ENCODE peak calls at places on chromosomes 6 and 20, in eight cellular contexts. Z, N, V, P, S, O, T and Q are unnamed samples.

GRCh38 chr6:100663219-100663863 is 198.6 kb upstream of the SIM1 start:
- DNase-seq in N (peak), T (peak), O (peak), S (no peak), P (no peak), Z (peak), V (no peak), Q (no peak)

GRCh38 chr6:71349976-71350615 is 61.5 kb downstream of the OGFRL1 start:
- DNase-seq in T (peak), O (peak), V (no peak), N (peak), P (peak), S (no peak), Z (no peak), Q (no peak)

GRCh38 chr6:151240861-151241642 is 1.3 kb downstream of the AKAP12 start:
- DNase-seq in Z (peak), O (peak), N (no peak), S (peak), V (peak), T (peak), P (peak), Q (no peak)

GRCh38 chr20:19277381-19277780 is 64.9 kb downstream of the SLC24A3 start:
- DNase-seq in V (no peak), N (no peak), P (no peak), S (no peak), Z (no peak), O (no peak), T (no peak), Q (no peak)

GRCh38 chr6:35960192-35960591 is 39.3 kb upstream of the SRPK1 start:
- DNase-seq in Z (no peak), S (no peak), V (no peak), P (no peak), O (peak), T (peak), N (no peak), Q (no peak)

GRCh38 chr6:44868905-44869304 is 459.2 kb upstream of the RUNX2 start:
- DNase-seq in V (no peak), T (no peak), N (no peak), S (no peak), O (no peak), Z (no peak), P (no peak), Q (no peak)

GRCh38 chr20:4683261-4683660 is 38.4 kb upstream of the PRND start:
- DNase-seq in P (no peak), N (no peak), Z (no peak), S (no peak), V (no peak), O (no peak), T (no peak), Q (no peak)

GRCh38 chr6:166626177-166627038 is 643 bp downstream of the RPS6KA2 start:
- DNase-seq in P (peak), N (no peak), S (peak), V (peak), T (no peak), Z (peak), O (peak), Q (no peak)

GRCh38 chr6:149990672-149991402 is 27.1 kb downstream of the ULBP1 start:
- DNase-seq in O (no peak), V (no peak), N (no peak), P (no peak), Z (peak), S (no peak), T (no peak), Q (no peak)

GRCh38 chr6:7086488-7086887 is 21.3 kb upstream of the RREB1 start:
- DNase-seq in N (no peak), Z (no peak), P (peak), T (no peak), S (peak), O (no peak), V (no peak), Q (no peak)

GRCh38 chr6:131954775-131955107 is 3.6 kb upstream of the CCN2 start:
- DNase-seq in N (no peak), P (no peak), S (peak), T (peak), O (peak), V (no peak), Z (peak), Q (no peak)

GRCh38 chr6:131733376-131734016 is 22.7 kb upstream of the CTAGE9 start:
- DNase-seq in S (no peak), O (peak), V (no peak), P (no peak), Z (no peak), T (peak), N (peak), Q (no peak)

GRCh38 chr6:37344308-37344707 is 9.5 kb upstream of the RNF8 start:
- DNase-seq in S (no peak), N (no peak), T (no peak), O (no peak), V (no peak), P (no peak), Z (no peak), Q (no peak)

GRCh38 chr6:10256113-10256690 is 158.7 kb downstream of the TFAP2A start:
- DNase-seq in V (no peak), P (no peak), N (no peak), O (peak), T (no peak), Z (peak), S (no peak), Q (no peak)

GRCh38 chr6:57822896-57823358 is 505.5 kb downstream of the PRIM2 start:
- DNase-seq in O (no peak), S (no peak), T (peak), P (no peak), Z (no peak), N (no peak), V (no peak), Q (no peak)

GRCh38 chr6:70982747-70983146 is 25.9 kb upstream of the B3GAT2 start:
- DNase-seq in V (no peak), T (no peak), S (no peak), Z (no peak), P (no peak), O (no peak), N (no peak), Q (no peak)

GRCh38 chr6:78101387-78101786 is 448.5 kb downstream of the MEI4 start:
- DNase-seq in O (no peak), Z (no peak), V (no peak), T (no peak), P (no peak), S (no peak), N (no peak), Q (no peak)

DNA sequence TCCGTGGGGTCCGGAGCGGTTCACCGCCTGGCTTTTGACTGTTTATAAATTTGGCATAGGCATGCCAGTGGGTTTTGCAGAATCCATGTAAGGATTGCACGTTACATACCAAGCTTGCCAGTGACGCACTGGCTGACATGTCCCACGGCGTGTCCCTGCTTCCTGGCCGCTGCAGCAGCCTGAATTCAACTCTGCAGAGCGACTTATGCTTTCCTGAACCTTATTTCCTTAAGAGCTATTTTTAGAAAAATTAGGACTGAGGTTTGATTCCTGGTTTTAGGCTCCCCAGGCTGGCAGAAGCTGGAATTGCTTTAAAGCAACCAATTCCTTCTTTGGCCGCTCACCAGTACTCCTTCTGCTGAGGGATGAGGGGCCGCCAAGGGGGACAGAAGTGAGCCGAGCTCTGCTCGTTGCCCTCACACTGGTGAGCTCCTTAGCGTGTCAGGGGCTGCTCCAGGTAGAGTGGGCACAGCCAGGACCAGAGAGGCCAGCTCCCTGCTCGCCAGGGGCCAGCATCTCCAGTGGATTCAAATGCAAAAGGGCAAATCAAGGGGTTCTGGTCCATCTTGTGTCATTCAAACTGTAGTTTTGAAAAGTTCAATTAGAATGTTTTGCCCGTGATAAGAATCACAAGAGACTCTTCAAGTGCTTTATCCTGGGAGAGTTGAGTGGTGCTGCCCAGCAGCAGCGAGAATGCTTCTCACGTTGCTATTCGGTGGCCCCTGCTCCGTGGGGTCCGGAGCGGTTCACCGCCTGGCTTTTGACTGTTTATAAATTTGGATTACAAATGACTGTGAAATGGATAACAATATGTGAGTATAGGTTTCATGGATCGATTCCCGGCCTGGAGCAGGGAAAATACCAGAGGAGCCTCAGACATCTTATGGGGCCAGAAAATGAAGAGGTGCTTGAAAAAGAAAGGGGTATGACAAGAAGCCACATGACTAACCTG is 17.5 kb upstream of the IRF4 start:
- DNase-seq in S (no peak), P (no peak), T (no peak), Z (no peak), N (no peak), O (no peak), V (no peak), Q (no peak)
- TF ChIP-seq CTCF in S (no peak), P (no peak), T (peak), Z (no peak), N (peak), O (peak), V (no peak), Q (no peak)

GRCh38 chr6:160042788-160043301 is 74.0 kb downstream of the IGF2R start:
- DNase-seq in Z (peak), T (no peak), P (no peak), O (peak), N (peak), V (no peak), S (no peak), Q (no peak)

GRCh38 chr6:160042014-160042773 is 73.3 kb downstream of the IGF2R start:
- DNase-seq in T (no peak), S (no peak), V (no peak), O (peak), Z (no peak), N (no peak), P (no peak), Q (no peak)

GRCh38 chr6:160040527-160041264 is 71.8 kb downstream of the IGF2R start:
- DNase-seq in Z (no peak), S (no peak), O (no peak), V (no peak), T (no peak), N (no peak), P (no peak), Q (no peak)

GRCh38 chr6:160040055-160040454 is 71.2 kb downstream of the IGF2R start:
- DNase-seq in T (no peak), P (no peak), N (no peak), O (no peak), Z (no peak), V (no peak), S (no peak), Q (no peak)

GRCh38 chr6:160041608-160042007 is 72.7 kb downstream of the IGF2R start:
- DNase-seq in S (peak), O (peak), P (no peak), Z (peak), N (peak), T (peak), V (no peak), Q (no peak)
- TF ChIP-seq CTCF in S (no peak), O (peak), P (no peak), Z (no peak), N (peak), T (peak), V (no peak), Q (no peak)

GRCh38 chr20:15642676-15643075 is 930.6 kb downstream of the KIF16B start:
- DNase-seq in V (no peak), Z (no peak), O (no peak), P (no peak), N (no peak), S (no peak), T (peak), Q (no peak)

GRCh38 chr20:15642099-15642498 is 931.1 kb downstream of the KIF16B start:
- DNase-seq in O (no peak), P (no peak), N (no peak), Z (no peak), V (no peak), T (no peak), S (no peak), Q (no peak)

GRCh38 chr20:15639839-15640238 is 933.4 kb downstream of the KIF16B start:
- DNase-seq in S (no peak), Z (no peak), V (no peak), N (no peak), O (no peak), T (no peak), P (no peak), Q (no peak)

GRCh38 chr20:15638781-15639180 is 934.5 kb downstream of the KIF16B start:
- DNase-seq in P (no peak), Z (no peak), N (no peak), T (no peak), V (no peak), O (no peak), S (no peak), Q (no peak)

DNA sequence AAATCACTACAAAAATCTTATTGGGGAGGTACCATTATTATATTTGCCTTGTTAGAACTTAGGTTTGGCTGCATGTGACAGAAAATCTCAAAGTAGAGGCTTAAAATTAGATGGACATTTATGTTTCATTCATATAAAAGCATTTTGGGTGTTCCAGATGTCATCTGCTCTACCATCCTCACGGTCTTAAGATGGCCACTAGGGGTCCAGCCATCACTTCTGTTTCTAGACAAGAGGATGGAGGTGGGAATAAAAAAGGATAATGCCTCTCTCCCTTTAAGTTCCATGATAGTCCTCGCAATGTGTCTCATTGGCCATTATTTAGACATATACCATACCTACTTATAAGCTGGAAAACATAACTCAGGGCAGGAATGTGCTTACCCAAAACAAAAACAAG is 929.5 kb downstream of the KIF16B start:
- DNase-seq in Z (peak), O (peak), S (no peak), P (no peak), V (no peak), N (no peak), T (no peak), Q (no peak)
- TF ChIP-seq CTCF in Z (no peak), O (peak), S (no peak), P (no peak), V (peak), N (peak), T (peak), Q (peak)

GRCh38 chr6:146189131-146189530 is 160.3 kb downstream of the GRM1 start:
- DNase-seq in T (no peak), Z (no peak), S (no peak), O (no peak), N (no peak), P (no peak), V (no peak), Q (no peak)

GRCh38 chr6:146194434-146194833 is 165.6 kb downstream of the GRM1 start:
- DNase-seq in Z (no peak), O (no peak), T (no peak), V (no peak), P (no peak), S (no peak), N (no peak), Q (no peak)

GRCh38 chr6:146190581-146190980 is 161.7 kb downstream of the GRM1 start:
- DNase-seq in V (no peak), P (no peak), N (no peak), Z (no peak), O (no peak), T (no peak), S (no peak), Q (no peak)

GRCh38 chr6:146191600-146191999 is 162.7 kb downstream of the GRM1 start:
- DNase-seq in N (no peak), T (no peak), O (no peak), S (no peak), P (no peak), Z (no peak), V (no peak), Q (no peak)

DNA sequence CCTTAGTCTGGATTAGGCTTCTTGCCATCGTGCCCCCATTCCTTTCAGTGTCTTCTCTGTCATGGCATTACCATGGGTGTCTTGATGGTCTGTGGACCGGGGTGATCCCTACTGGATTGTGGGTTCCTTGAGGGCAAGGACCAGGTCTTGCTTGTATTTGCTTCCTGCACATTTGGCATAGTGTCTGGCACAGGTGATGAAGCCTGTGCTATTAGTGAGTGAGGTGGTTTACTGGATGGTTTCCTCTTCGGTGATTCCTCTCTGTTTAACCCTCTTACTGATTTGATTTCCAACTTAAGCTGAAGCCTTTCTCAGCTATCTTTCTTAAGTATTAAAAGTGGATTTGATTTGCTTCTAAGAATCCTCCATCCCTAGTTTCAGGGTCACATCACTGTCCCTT is 162.3 kb downstream of the GRM1 start:
- DNase-seq in O (no peak), T (no peak), S (no peak), P (no peak), Z (no peak), V (no peak), N (no peak), Q (no peak)
- TF ChIP-seq CTCF in O (no peak), T (no peak), S (no peak), P (no peak), Z (no peak), V (no peak), N (no peak), Q (no peak)

GRCh38 chr20:32945710-32946221 is 58.5 kb downstream of the SUN5 start:
- DNase-seq in O (peak), N (peak), Z (peak), V (peak), T (peak), S (no peak), P (no peak), Q (no peak)
- TF ChIP-seq CTCF in O (peak), N (peak), Z (peak), V (peak), T (peak), S (no peak), P (no peak), Q (peak)

GRCh38 chr6:21019614-21020013 is 485.4 kb downstream of the CDKAL1 start:
- DNase-seq in O (no peak), S (no peak), N (no peak), V (no peak), T (no peak), P (no peak), Z (no peak), Q (no peak)
- TF ChIP-seq CTCF in O (peak), S (no peak), N (peak), V (no peak), T (peak), P (no peak), Z (no peak), Q (peak)

DNA sequence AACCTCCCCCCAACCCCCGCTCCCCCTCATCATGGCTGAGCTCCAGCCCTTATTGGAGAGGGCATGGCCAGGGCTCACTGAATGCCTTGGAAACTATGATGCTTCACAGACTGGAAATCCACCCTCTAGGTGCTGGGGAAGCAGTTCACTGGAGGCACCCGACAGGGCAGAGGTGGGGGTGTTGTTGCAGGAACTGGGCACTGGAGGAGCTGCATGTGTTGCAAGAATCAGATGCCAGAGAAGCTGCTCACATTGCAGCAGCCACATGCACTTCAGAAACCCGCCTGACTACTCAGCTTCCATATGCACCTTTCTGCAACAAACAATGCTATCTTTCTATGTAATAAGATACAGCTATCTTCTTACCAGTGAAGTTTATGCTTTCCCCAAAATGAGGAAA is 7.9 kb upstream of the TBPL1 start:
- DNase-seq in N (no peak), T (peak), O (peak), P (no peak), V (no peak), Z (no peak), S (no peak), Q (no peak)
- TF ChIP-seq CTCF in N (no peak), T (peak), O (no peak), P (no peak), V (no peak), Z (no peak), S (no peak), Q (no peak)

GRCh38 chr20:37651932-37652331 is 41.9 kb upstream of the CTNNBL1 start:
- DNase-seq in O (peak), T (peak), Z (peak), S (no peak), P (no peak), V (peak), N (no peak), Q (no peak)
- TF ChIP-seq CTCF in O (peak), T (peak), Z (peak), S (no peak), P (peak), V (peak), N (peak), Q (peak)